ENCODE peak calls at places on chromosomes 6 and 20, in five cellular contexts. One of them, this sample, is unnamed.
A peak's percentile ranks its signal among the peaks of the same experiment; 100 is the strongest.

GRCh38 chr6:157236040-157236725 is 87.1 kb downstream of the TMEM242 start:
- DNase-seq in GM12865: no peak
- DNase-seq in amygdala: no peak
- DNase-seq in AG08396: no peak
- DNase-seq in stimulated activated CD8-positive, alpha-beta memory T cell treated with anti-CD3 and anti-CD28 coated beads, Interleukin-7, amount 100 ng/mL, for 24 hours: no peak
- DNase-seq in this sample: no peak

GRCh38 chr6:170160031-170160627 is 130.7 kb downstream of the DLL1 start:
- DNase-seq in GM12865: no peak
- DNase-seq in amygdala: no peak
- DNase-seq in stimulated activated CD8-positive, alpha-beta memory T cell treated with anti-CD3 and anti-CD28 coated beads, Interleukin-7, amount 100 ng/mL, for 24 hours: no peak
- DNase-seq in AG08396: no peak
- DNase-seq in this sample: no peak

GRCh38 chr6:53020005-53020744 is 25.1 kb upstream of the GSTA4 start:
- DNase-seq in AG08396: no peak
- DNase-seq in amygdala: no peak
- DNase-seq in stimulated activated CD8-positive, alpha-beta memory T cell treated with anti-CD3 and anti-CD28 coated beads, Interleukin-7, amount 100 ng/mL, for 24 hours: no peak
- DNase-seq in GM12865: no peak
- DNase-seq in this sample: no peak

GRCh38 chr6:155333414-155333813 is 19.1 kb upstream of the TFB1M start:
- DNase-seq in amygdala: no peak
- DNase-seq in stimulated activated CD8-positive, alpha-beta memory T cell treated with anti-CD3 and anti-CD28 coated beads, Interleukin-7, amount 100 ng/mL, for 24 hours: no peak
- DNase-seq in AG08396: no peak
- DNase-seq in GM12865: peak; percentile 75
- DNase-seq in this sample: no peak

GRCh38 chr20:46990017-46990810 is 95.6 kb downstream of the EYA2 start:
- DNase-seq in stimulated activated CD8-positive, alpha-beta memory T cell treated with anti-CD3 and anti-CD28 coated beads, Interleukin-7, amount 100 ng/mL, for 24 hours: peak; percentile 5
- DNase-seq in AG08396: no peak
- DNase-seq in amygdala: no peak
- DNase-seq in GM12865: no peak
- DNase-seq in this sample: no peak

GRCh38 chr6:51027283-51028065 is 208.8 kb downstream of the TFAP2B start:
- DNase-seq in stimulated activated CD8-positive, alpha-beta memory T cell treated with anti-CD3 and anti-CD28 coated beads, Interleukin-7, amount 100 ng/mL, for 24 hours: no peak
- DNase-seq in AG08396: no peak
- DNase-seq in GM12865: no peak
- DNase-seq in amygdala: no peak
- DNase-seq in this sample: no peak

GRCh38 chr6:36499918-36500317 is 47.4 kb downstream of the STK38 start:
- DNase-seq in GM12865: no peak
- DNase-seq in stimulated activated CD8-positive, alpha-beta memory T cell treated with anti-CD3 and anti-CD28 coated beads, Interleukin-7, amount 100 ng/mL, for 24 hours: no peak
- DNase-seq in amygdala: no peak
- DNase-seq in AG08396: no peak
- DNase-seq in this sample: no peak

GRCh38 chr6:2203264-2203663 is 42.1 kb downstream of the GMDS start:
- DNase-seq in amygdala: no peak
- DNase-seq in stimulated activated CD8-positive, alpha-beta memory T cell treated with anti-CD3 and anti-CD28 coated beads, Interleukin-7, amount 100 ng/mL, for 24 hours: no peak
- DNase-seq in AG08396: no peak
- DNase-seq in GM12865: no peak
- DNase-seq in this sample: peak; percentile 93

GRCh38 chr6:17948725-17949124 is 38.7 kb downstream of the KIF13A start:
- DNase-seq in GM12865: no peak
- DNase-seq in AG08396: no peak
- DNase-seq in stimulated activated CD8-positive, alpha-beta memory T cell treated with anti-CD3 and anti-CD28 coated beads, Interleukin-7, amount 100 ng/mL, for 24 hours: no peak
- DNase-seq in amygdala: no peak
- DNase-seq in this sample: no peak

GRCh38 chr20:35145141-35145564 is 2.0 kb downstream of the EDEM2 start:
- DNase-seq in AG08396: peak; percentile 53
- DNase-seq in amygdala: no peak
- DNase-seq in stimulated activated CD8-positive, alpha-beta memory T cell treated with anti-CD3 and anti-CD28 coated beads, Interleukin-7, amount 100 ng/mL, for 24 hours: no peak
- DNase-seq in GM12865: peak; percentile 67
- DNase-seq in this sample: peak; percentile 85

GRCh38 chr6:150683320-150683719 is 83.6 kb downstream of the PLEKHG1 start:
- DNase-seq in stimulated activated CD8-positive, alpha-beta memory T cell treated with anti-CD3 and anti-CD28 coated beads, Interleukin-7, amount 100 ng/mL, for 24 hours: no peak
- DNase-seq in AG08396: no peak
- DNase-seq in amygdala: no peak
- DNase-seq in GM12865: peak; percentile 14
- DNase-seq in this sample: peak; percentile 95

GRCh38 chr6:139091859-139092258 is 43.0 kb upstream of the HECA start:
- DNase-seq in GM12865: no peak
- DNase-seq in stimulated activated CD8-positive, alpha-beta memory T cell treated with anti-CD3 and anti-CD28 coated beads, Interleukin-7, amount 100 ng/mL, for 24 hours: no peak
- DNase-seq in amygdala: no peak
- DNase-seq in AG08396: no peak
- DNase-seq in this sample: no peak

GRCh38 chr20:44495257-44495656 is 19.6 kb downstream of the TTPAL start:
- DNase-seq in AG08396: no peak
- DNase-seq in amygdala: no peak
- DNase-seq in stimulated activated CD8-positive, alpha-beta memory T cell treated with anti-CD3 and anti-CD28 coated beads, Interleukin-7, amount 100 ng/mL, for 24 hours: no peak
- DNase-seq in GM12865: no peak
- DNase-seq in this sample: peak; percentile 65

GRCh38 chr6:11711994-11712698 is 66.5 kb downstream of the ADTRP start:
- DNase-seq in amygdala: no peak
- DNase-seq in GM12865: peak; percentile 63
- DNase-seq in stimulated activated CD8-positive, alpha-beta memory T cell treated with anti-CD3 and anti-CD28 coated beads, Interleukin-7, amount 100 ng/mL, for 24 hours: no peak
- DNase-seq in AG08396: no peak
- DNase-seq in this sample: no peak

GRCh38 chr6:24858154-24858801 is 59.6 kb upstream of the ARMH2 start:
- DNase-seq in amygdala: no peak
- DNase-seq in AG08396: no peak
- DNase-seq in GM12865: peak; percentile 83
- DNase-seq in stimulated activated CD8-positive, alpha-beta memory T cell treated with anti-CD3 and anti-CD28 coated beads, Interleukin-7, amount 100 ng/mL, for 24 hours: no peak
- DNase-seq in this sample: no peak

GRCh38 chr20:61514018-61514755 is 262.1 kb downstream of the CDH4 start:
- DNase-seq in GM12865: no peak
- DNase-seq in AG08396: no peak
- DNase-seq in stimulated activated CD8-positive, alpha-beta memory T cell treated with anti-CD3 and anti-CD28 coated beads, Interleukin-7, amount 100 ng/mL, for 24 hours: no peak
- DNase-seq in amygdala: no peak
- DNase-seq in this sample: no peak

GRCh38 chr6:161829186-161829794 is 555.4 kb upstream of the AGPAT4 start:
- DNase-seq in amygdala: no peak
- DNase-seq in GM12865: no peak
- DNase-seq in AG08396: no peak
- DNase-seq in stimulated activated CD8-positive, alpha-beta memory T cell treated with anti-CD3 and anti-CD28 coated beads, Interleukin-7, amount 100 ng/mL, for 24 hours: no peak
- DNase-seq in this sample: no peak

GRCh38 chr20:23630392-23630849 is 7.3 kb downstream of the CST3 start:
- DNase-seq in amygdala: no peak
- DNase-seq in GM12865: no peak
- DNase-seq in AG08396: no peak
- DNase-seq in stimulated activated CD8-positive, alpha-beta memory T cell treated with anti-CD3 and anti-CD28 coated beads, Interleukin-7, amount 100 ng/mL, for 24 hours: no peak
- DNase-seq in this sample: no peak

GRCh38 chr6:52331793-52332457 is 30.0 kb upstream of the PAQR8 start:
- DNase-seq in AG08396: no peak
- DNase-seq in stimulated activated CD8-positive, alpha-beta memory T cell treated with anti-CD3 and anti-CD28 coated beads, Interleukin-7, amount 100 ng/mL, for 24 hours: no peak
- DNase-seq in GM12865: no peak
- DNase-seq in amygdala: no peak
- DNase-seq in this sample: no peak

GRCh38 chr20:22070546-22070945 is 365.1 kb downstream of the PAX1 start:
- DNase-seq in GM12865: no peak
- DNase-seq in stimulated activated CD8-positive, alpha-beta memory T cell treated with anti-CD3 and anti-CD28 coated beads, Interleukin-7, amount 100 ng/mL, for 24 hours: no peak
- DNase-seq in amygdala: no peak
- DNase-seq in AG08396: no peak
- DNase-seq in this sample: no peak

GRCh38 chr6:49979584-49979983 is 10.2 kb upstream of the DEFB113 start:
- DNase-seq in GM12865: peak; percentile 48
- DNase-seq in stimulated activated CD8-positive, alpha-beta memory T cell treated with anti-CD3 and anti-CD28 coated beads, Interleukin-7, amount 100 ng/mL, for 24 hours: no peak
- DNase-seq in amygdala: no peak
- DNase-seq in AG08396: no peak
- DNase-seq in this sample: no peak

GRCh38 chr6:159490298-159490937 is 202.6 kb downstream of the SOD2 start:
- DNase-seq in amygdala: no peak
- DNase-seq in stimulated activated CD8-positive, alpha-beta memory T cell treated with anti-CD3 and anti-CD28 coated beads, Interleukin-7, amount 100 ng/mL, for 24 hours: no peak
- DNase-seq in AG08396: no peak
- DNase-seq in GM12865: no peak
- DNase-seq in this sample: no peak

GRCh38 chr6:36387440-36388303 is at the start of gene ETV7:
- DNase-seq in GM12865: peak; percentile 52
- DNase-seq in amygdala: no peak
- DNase-seq in AG08396: peak; percentile 57
- DNase-seq in stimulated activated CD8-positive, alpha-beta memory T cell treated with anti-CD3 and anti-CD28 coated beads, Interleukin-7, amount 100 ng/mL, for 24 hours: peak; percentile 3
- DNase-seq in this sample: peak; percentile 24

GRCh38 chr6:159777240-159777904 is 12.0 kb downstream of the TCP1 start:
- DNase-seq in stimulated activated CD8-positive, alpha-beta memory T cell treated with anti-CD3 and anti-CD28 coated beads, Interleukin-7, amount 100 ng/mL, for 24 hours: no peak
- DNase-seq in AG08396: no peak
- DNase-seq in GM12865: no peak
- DNase-seq in amygdala: no peak
- DNase-seq in this sample: no peak

GRCh38 chr6:139376054-139376355 is 1.6 kb upstream of the CITED2 start:
- DNase-seq in amygdala: no peak
- DNase-seq in AG08396: peak; percentile 33
- DNase-seq in stimulated activated CD8-positive, alpha-beta memory T cell treated with anti-CD3 and anti-CD28 coated beads, Interleukin-7, amount 100 ng/mL, for 24 hours: no peak
- DNase-seq in GM12865: no peak
- DNase-seq in this sample: peak; percentile 69

GRCh38 chr6:85354761-85355618 is 94.9 kb upstream of the NT5E start:
- DNase-seq in AG08396: peak; percentile 70
- DNase-seq in amygdala: peak; percentile 30
- DNase-seq in stimulated activated CD8-positive, alpha-beta memory T cell treated with anti-CD3 and anti-CD28 coated beads, Interleukin-7, amount 100 ng/mL, for 24 hours: peak; percentile 31
- DNase-seq in GM12865: peak; percentile 69
- DNase-seq in this sample: peak; percentile 71

GRCh38 chr6:149284904-149285303 is 32.6 kb upstream of the TAB2 start:
- DNase-seq in stimulated activated CD8-positive, alpha-beta memory T cell treated with anti-CD3 and anti-CD28 coated beads, Interleukin-7, amount 100 ng/mL, for 24 hours: no peak
- DNase-seq in AG08396: no peak
- DNase-seq in amygdala: no peak
- DNase-seq in GM12865: peak; percentile 22
- DNase-seq in this sample: no peak

GRCh38 chr20:873875-874607 is 40.5 kb downstream of the FAM110A start:
- DNase-seq in AG08396: no peak
- DNase-seq in GM12865: peak; percentile 18
- DNase-seq in amygdala: no peak
- DNase-seq in stimulated activated CD8-positive, alpha-beta memory T cell treated with anti-CD3 and anti-CD28 coated beads, Interleukin-7, amount 100 ng/mL, for 24 hours: no peak
- DNase-seq in this sample: no peak

GRCh38 chr6:136341967-136342366 is 52.3 kb upstream of the BCLAF1 start:
- DNase-seq in GM12865: peak; percentile 28
- DNase-seq in amygdala: no peak
- DNase-seq in AG08396: no peak
- DNase-seq in stimulated activated CD8-positive, alpha-beta memory T cell treated with anti-CD3 and anti-CD28 coated beads, Interleukin-7, amount 100 ng/mL, for 24 hours: no peak
- DNase-seq in this sample: peak; percentile 7

GRCh38 chr6:119227377-119227776 is 122.2 kb downstream of the MAN1A1 start:
- DNase-seq in amygdala: no peak
- DNase-seq in stimulated activated CD8-positive, alpha-beta memory T cell treated with anti-CD3 and anti-CD28 coated beads, Interleukin-7, amount 100 ng/mL, for 24 hours: no peak
- DNase-seq in AG08396: no peak
- DNase-seq in GM12865: no peak
- DNase-seq in this sample: no peak

GRCh38 chr6:139416146-139416545 is 41.7 kb upstream of the CITED2 start:
- DNase-seq in amygdala: no peak
- DNase-seq in stimulated activated CD8-positive, alpha-beta memory T cell treated with anti-CD3 and anti-CD28 coated beads, Interleukin-7, amount 100 ng/mL, for 24 hours: no peak
- DNase-seq in AG08396: no peak
- DNase-seq in GM12865: no peak
- DNase-seq in this sample: no peak

GRCh38 chr20:17747431-17747846 is 47.7 kb downstream of the BANF2 start:
- DNase-seq in amygdala: no peak
- DNase-seq in GM12865: peak; percentile 16
- DNase-seq in AG08396: peak; percentile 86
- DNase-seq in stimulated activated CD8-positive, alpha-beta memory T cell treated with anti-CD3 and anti-CD28 coated beads, Interleukin-7, amount 100 ng/mL, for 24 hours: no peak
- DNase-seq in this sample: peak; percentile 94

GRCh38 chr20:23069073-23069472 is 17.1 kb downstream of the CD93 start:
- DNase-seq in stimulated activated CD8-positive, alpha-beta memory T cell treated with anti-CD3 and anti-CD28 coated beads, Interleukin-7, amount 100 ng/mL, for 24 hours: no peak
- DNase-seq in AG08396: no peak
- DNase-seq in GM12865: no peak
- DNase-seq in amygdala: no peak
- DNase-seq in this sample: no peak

GRCh38 chr6:71879016-71879415 is 7.3 kb upstream of the RIMS1 start:
- DNase-seq in GM12865: no peak
- DNase-seq in amygdala: no peak
- DNase-seq in stimulated activated CD8-positive, alpha-beta memory T cell treated with anti-CD3 and anti-CD28 coated beads, Interleukin-7, amount 100 ng/mL, for 24 hours: no peak
- DNase-seq in AG08396: peak; percentile 58
- DNase-seq in this sample: no peak

GRCh38 chr6:138844203-138844602 is 48.3 kb downstream of the ECT2L start:
- DNase-seq in AG08396: peak; percentile 11
- DNase-seq in stimulated activated CD8-positive, alpha-beta memory T cell treated with anti-CD3 and anti-CD28 coated beads, Interleukin-7, amount 100 ng/mL, for 24 hours: no peak
- DNase-seq in GM12865: no peak
- DNase-seq in amygdala: no peak
- DNase-seq in this sample: no peak

GRCh38 chr20:33404281-33404680 is 3.0 kb upstream of the CDK5RAP1 start:
- DNase-seq in AG08396: no peak
- DNase-seq in stimulated activated CD8-positive, alpha-beta memory T cell treated with anti-CD3 and anti-CD28 coated beads, Interleukin-7, amount 100 ng/mL, for 24 hours: no peak
- DNase-seq in amygdala: no peak
- DNase-seq in GM12865: no peak
- DNase-seq in this sample: no peak

GRCh38 chr6:157699777-157700636 is 123.0 kb upstream of the SNX9 start:
- DNase-seq in stimulated activated CD8-positive, alpha-beta memory T cell treated with anti-CD3 and anti-CD28 coated beads, Interleukin-7, amount 100 ng/mL, for 24 hours: no peak
- DNase-seq in AG08396: no peak
- DNase-seq in GM12865: no peak
- DNase-seq in amygdala: no peak
- DNase-seq in this sample: no peak

GRCh38 chr20:54083459-54083858 is 13.1 kb upstream of the BCAS1 start:
- DNase-seq in GM12865: peak; percentile 23
- DNase-seq in AG08396: no peak
- DNase-seq in amygdala: no peak
- DNase-seq in stimulated activated CD8-positive, alpha-beta memory T cell treated with anti-CD3 and anti-CD28 coated beads, Interleukin-7, amount 100 ng/mL, for 24 hours: no peak
- DNase-seq in this sample: no peak

GRCh38 chr6:30937265-30937664 is 3.5 kb upstream of the MUCL3 start:
- DNase-seq in AG08396: no peak
- DNase-seq in stimulated activated CD8-positive, alpha-beta memory T cell treated with anti-CD3 and anti-CD28 coated beads, Interleukin-7, amount 100 ng/mL, for 24 hours: no peak
- DNase-seq in amygdala: no peak
- DNase-seq in GM12865: no peak
- DNase-seq in this sample: no peak

GRCh38 chr6:169884158-169884557 is 132.7 kb downstream of the ERMARD start:
- DNase-seq in AG08396: no peak
- DNase-seq in stimulated activated CD8-positive, alpha-beta memory T cell treated with anti-CD3 and anti-CD28 coated beads, Interleukin-7, amount 100 ng/mL, for 24 hours: no peak
- DNase-seq in amygdala: no peak
- DNase-seq in GM12865: no peak
- DNase-seq in this sample: no peak

This sample was measured in lung microvascular endothelial cell.